ENCODE peak calls at places on chromosome 5, in seven cellular contexts. W is DMS 273 treated with DMSO at 0.1 percent for 48 hours; A is nucleus accumbens; E is naive thymus-derived CD8-positive, alpha-beta T cell; R is activated naive CD4-positive, alpha-beta T cell treated with anti-CD3 and anti-CD28 coated beads, Interleukin-2, amount 50 U/mL, for 16 hours; V is foreskin fibroblast; J is brain microvascular endothelial cell. Q is an unnamed sample.

GRCh38 chr5:81779125-81779934 is 28.4 kb upstream of the SSBP2 start:
- DNase-seq in W (peak), A (no peak), E (peak), R (peak), V (peak), J (no peak), Q (no peak)

GRCh38 chr5:59040007-59040803 is 457.3 kb downstream of the RAB3C start:
- DNase-seq in W (no peak), A (no peak), E (no peak), R (no peak), V (peak), J (no peak), Q (no peak)

GRCh38 chr5:122078116-122078865 is at the start of gene LOX:
- DNase-seq in W (no peak), A (no peak), E (no peak), R (no peak), V (peak), J (peak), Q (peak)

GRCh38 chr5:107169871-107170270 is 500.9 kb downstream of the EFNA5 start:
- DNase-seq in W (no peak), A (no peak), E (no peak), R (no peak), V (peak), J (no peak), Q (peak)

GRCh38 chr5:74072646-74073045 is 446.6 kb downstream of the ARHGEF28 start:
- DNase-seq in W (no peak), A (no peak), E (no peak), R (no peak), V (no peak), J (no peak), Q (no peak)

GRCh38 chr5:33254581-33254980 is 186.2 kb upstream of the TARS1 start:
- DNase-seq in W (no peak), A (no peak), E (no peak), R (no peak), V (no peak), J (no peak), Q (no peak)

GRCh38 chr5:78626009-78626571 is 22.5 kb downstream of the LHFPL2 start:
- DNase-seq in W (no peak), A (no peak), E (no peak), R (no peak), V (peak), J (no peak), Q (no peak)

GRCh38 chr5:135605221-135605620 is 26.4 kb upstream of the CXCL14 start:
- DNase-seq in W (no peak), A (no peak), E (no peak), R (no peak), V (no peak), J (no peak), Q (no peak)

GRCh38 chr5:428219-428618 is 14.8 kb upstream of the EXOC3 start:
- DNase-seq in W (peak), A (no peak), E (no peak), R (no peak), V (no peak), J (no peak), Q (no peak)

GRCh38 chr5:150350524-150351344 is 6.8 kb upstream of the TCOF1 start:
- DNase-seq in W (no peak), A (peak), E (peak), R (peak), V (peak), J (peak), Q (peak)

GRCh38 chr5:132370241-132370820 is 821 bp downstream of the SLC22A5 start:
- DNase-seq in W (no peak), A (no peak), E (no peak), R (no peak), V (no peak), J (no peak), Q (no peak)

GRCh38 chr5:173472164-173472563 is 143.9 kb upstream of the STC2 start:
- DNase-seq in W (peak), A (no peak), E (no peak), R (no peak), V (peak), J (peak), Q (peak)

GRCh38 chr5:36301858-36302603 is at the start of gene RANBP3L:
- DNase-seq in W (peak), A (no peak), E (no peak), R (no peak), V (peak), J (no peak), Q (peak)

GRCh38 chr5:123371575-123372179 is 51.5 kb downstream of the CEP120 start:
- DNase-seq in W (no peak), A (no peak), E (peak), R (peak), V (peak), J (peak), Q (peak)

GRCh38 chr5:170603578-170604565 is 100.1 kb downstream of the KCNIP1 start:
- DNase-seq in W (peak), A (no peak), E (peak), R (no peak), V (peak), J (peak), Q (peak)

GRCh38 chr5:180120221-180121101 is 48.9 kb upstream of the RNF130 start:
- DNase-seq in W (no peak), A (no peak), E (no peak), R (no peak), V (no peak), J (no peak), Q (no peak)

GRCh38 chr5:67100301-67100700 is 96.3 kb downstream of the CD180 start:
- DNase-seq in W (no peak), A (no peak), E (no peak), R (no peak), V (no peak), J (no peak), Q (no peak)

GRCh38 chr5:101678494-101679193 is 617.4 kb downstream of the SLCO4C1 start:
- DNase-seq in W (peak), A (no peak), E (peak), R (peak), V (peak), J (peak), Q (peak)

GRCh38 chr5:130712324-130712723 is 452.7 kb downstream of the HINT1 start:
- DNase-seq in W (no peak), A (no peak), E (no peak), R (no peak), V (no peak), J (no peak), Q (no peak)

GRCh38 chr5:38808666-38809343 is 37.0 kb upstream of the OSMR start:
- DNase-seq in W (no peak), A (no peak), E (no peak), R (no peak), V (no peak), J (no peak), Q (no peak)

GRCh38 chr5:106875591-106876297 is 795.0 kb downstream of the EFNA5 start:
- DNase-seq in W (no peak), A (no peak), E (no peak), R (no peak), V (peak), J (no peak), Q (peak)

GRCh38 chr5:7087719-7088297 is 308.1 kb upstream of the ADCY2 start:
- DNase-seq in W (no peak), A (no peak), E (no peak), R (no peak), V (no peak), J (no peak), Q (no peak)

GRCh38 chr5:1298723-1299510 is 4.0 kb upstream of the TERT start:
- DNase-seq in W (no peak), A (no peak), E (no peak), R (no peak), V (no peak), J (no peak), Q (no peak)

GRCh38 chr5:87210076-87210475 is 57.6 kb upstream of the RASA1 start:
- DNase-seq in W (no peak), A (no peak), E (no peak), R (no peak), V (peak), J (no peak), Q (no peak)

GRCh38 chr5:172453206-172453985 is 929 bp downstream of the SH3PXD2B start:
- DNase-seq in W (peak), A (no peak), E (peak), R (no peak), V (peak), J (peak), Q (peak)

GRCh38 chr5:128276537-128277216 is 193.1 kb downstream of the SLC12A2 start:
- DNase-seq in W (no peak), A (no peak), E (no peak), R (no peak), V (peak), J (peak), Q (no peak)